ENCODE peak calls at places on chromosomes 4 and X, in six cellular contexts. H is hypothalamus; Q is ACHN; O is posterior cingulate gyrus; N is effector CD4-positive, alpha-beta T cell; R is activated gamma-delta T cell treated with Interleukin-2 at 50 U/mL for 16 hours. G is an unnamed sample.

GRCh38 chrX:2502668-2503519 is 2.1 kb upstream of the DHRSX start:
- DNase-seq in O (no peak), N (no peak), H (no peak), R (no peak), Q (no peak), G (peak)

GRCh38 chr4:182845618-182846017 is 71.6 kb downstream of the DCTD start:
- DNase-seq in R (no peak), O (no peak), H (no peak), Q (no peak), N (no peak), G (no peak)

GRCh38 chr4:177281544-177281943 is 28.1 kb upstream of the NEIL3 start:
- DNase-seq in O (no peak), N (no peak), R (no peak), H (no peak), Q (no peak), G (no peak)

GRCh38 chrX:49230500-49231232 is 2.5 kb downstream of the CACNA1F start:
- DNase-seq in H (no peak), Q (no peak), N (peak), O (no peak), R (peak), G (peak)

GRCh38 chr4:1880332-1880731 is 9.1 kb downstream of the NSD2 start:
- DNase-seq in Q (no peak), O (no peak), H (no peak), R (no peak), N (no peak), G (no peak)

GRCh38 chrX:118496763-118497079 is 1.1 kb downstream of the DOCK11 start:
- DNase-seq in Q (no peak), N (no peak), H (no peak), O (no peak), R (peak), G (no peak)

GRCh38 chr4:54004463-54004862 is 59.9 kb downstream of the CHIC2 start:
- DNase-seq in H (no peak), O (no peak), N (no peak), Q (no peak), R (no peak), G (no peak)

GRCh38 chr4:55396305-55397023 is 707 bp downstream of the TMEM165 start:
- DNase-seq in O (peak), N (peak), H (no peak), R (no peak), Q (peak), G (peak)

GRCh38 chr4:148376151-148376550 is 66.1 kb downstream of the NR3C2 start:
- DNase-seq in O (no peak), R (peak), N (peak), Q (no peak), H (no peak), G (peak)

GRCh38 chrX:63686878-63687714 is 97.9 kb downstream of the ARHGEF9 start:
- DNase-seq in H (no peak), N (no peak), R (no peak), Q (peak), O (no peak), G (peak)

GRCh38 chr4:152149734-152150133 is 386.2 kb downstream of the FBXW7 start:
- DNase-seq in N (no peak), Q (no peak), R (no peak), O (no peak), H (no peak), G (no peak)

GRCh38 chr4:4386736-4387392 is at the start of gene NSG1:
- DNase-seq in R (peak), Q (peak), N (no peak), H (no peak), O (peak), G (peak)

GRCh38 chr4:108166441-108167315 is 2.1 kb downstream of the LEF1 start:
- DNase-seq in H (no peak), N (peak), Q (no peak), O (no peak), R (peak), G (peak)

GRCh38 chr4:186644737-186645261 is 78.9 kb downstream of the FAT1 start:
- DNase-seq in R (no peak), Q (peak), O (no peak), H (no peak), N (no peak), G (peak)

GRCh38 chrX:40877869-40878268 is 142.5 kb upstream of the MED14 start:
- DNase-seq in H (no peak), R (peak), Q (peak), O (no peak), N (peak), G (peak)

GRCh38 chrX:2894885-2895292 is 34.2 kb downstream of the ARSD start:
- DNase-seq in H (no peak), O (no peak), N (no peak), Q (no peak), R (no peak), G (peak)

GRCh38 chrX:104913348-104913747 is 307.1 kb downstream of the TEX13A start:
- DNase-seq in R (no peak), N (no peak), H (no peak), Q (peak), O (no peak), G (peak)

GRCh38 chr4:83207497-83208105 is 77.0 kb downstream of the COQ2 start:
- DNase-seq in N (no peak), R (no peak), Q (peak), H (no peak), O (no peak), G (no peak)

GRCh38 chr4:157287445-157287844 is 66.9 kb downstream of the GRIA2 start:
- DNase-seq in Q (no peak), N (no peak), O (no peak), H (no peak), R (no peak), G (no peak)

GRCh38 chr4:158858410-158859189 is 89.8 kb downstream of the FNIP2 start:
- DNase-seq in Q (no peak), R (no peak), N (no peak), O (no peak), H (no peak), G (no peak)

GRCh38 chr4:54109226-54110018 is 9.5 kb downstream of the GSX2 start:
- DNase-seq in Q (no peak), R (no peak), N (no peak), H (no peak), O (no peak), G (no peak)

GRCh38 chr4:6207602-6208001 is 7.3 kb upstream of the JAKMIP1 start:
- DNase-seq in O (no peak), Q (no peak), R (no peak), N (no peak), H (no peak), G (no peak)

GRCh38 chr4:47831026-47831689 is 6.7 kb downstream of the CORIN start:
- DNase-seq in O (no peak), N (no peak), Q (no peak), H (no peak), R (no peak), G (no peak)

GRCh38 chr4:86926428-86927086 is 8.3 kb upstream of the AFF1 start:
- DNase-seq in H (no peak), O (no peak), Q (peak), R (no peak), N (no peak), G (no peak)

GRCh38 chr4:127698789-127699200 is 31.4 kb upstream of the SLC25A31 start:
- DNase-seq in H (no peak), N (no peak), Q (peak), O (no peak), R (no peak), G (no peak)

GRCh38 chrX:95703696-95704095 is 980.9 kb upstream of the DIAPH2 start:
- DNase-seq in O (no peak), Q (no peak), N (no peak), H (no peak), R (no peak), G (no peak)

GRCh38 chr4:88275516-88275915 is 8.8 kb downstream of the PPM1K start:
- DNase-seq in O (no peak), H (no peak), R (no peak), N (no peak), Q (no peak), G (no peak)

G was measured in SK-MEL-5.